ENCODE peak calls at places on chromosome 6, in five cellular contexts. T, B, V, M and D are unnamed samples.

GRCh38 chr6:27091661-27092315 is 155.7 kb upstream of the PRSS16 start:
- DNase-seq in T (peak; percentile 27), B (peak; percentile 74), V (peak; percentile 86), M (no peak), D (peak; percentile 85)

GRCh38 chr6:131924881-131925474 is 26.2 kb downstream of the CCN2 start:
- DNase-seq in T (no peak), B (no peak), V (peak; percentile 49), M (peak; percentile 52), D (no peak)

GRCh38 chr6:126804255-126805064 is 314.0 kb upstream of the RSPO3 start:
- DNase-seq in T (peak; percentile 15), B (peak; percentile 42), V (peak; percentile 19), M (peak; percentile 32), D (peak; percentile 61)

GRCh38 chr6:139967497-139967896 is 593.0 kb upstream of the CITED2 start:
- DNase-seq in T (no peak), B (no peak), V (no peak), M (no peak), D (no peak)

GRCh38 chr6:39225946-39226437 is 3.3 kb downstream of the KCNK5 start:
- DNase-seq in T (no peak), B (no peak), V (no peak), M (no peak), D (no peak)

GRCh38 chr6:148898360-148899005 is 151.7 kb downstream of the UST start:
- DNase-seq in T (no peak), B (no peak), V (no peak), M (no peak), D (no peak)

GRCh38 chr6:144416773-144417172 is 131.6 kb downstream of the UTRN start:
- DNase-seq in T (no peak), B (no peak), V (no peak), M (no peak), D (no peak)

GRCh38 chr6:152220785-152221184 is 413.3 kb downstream of the ESR1 start:
- DNase-seq in T (no peak), B (peak; percentile 32), V (no peak), M (no peak), D (no peak)

GRCh38 chr6:170043150-170043819 is 247.6 kb downstream of the DLL1 start:
- DNase-seq in T (no peak), B (no peak), V (no peak), M (no peak), D (no peak)

GRCh38 chr6:149484733-149485700 is at the start of gene ZC3H12D:
- DNase-seq in T (no peak), B (peak; percentile 31), V (peak; percentile 38), M (no peak), D (no peak)

GRCh38 chr6:169109381-169109780 is 144.3 kb downstream of the THBS2 start:
- DNase-seq in T (no peak), B (no peak), V (no peak), M (no peak), D (no peak)

GRCh38 chr6:30759575-30760239 is 15.4 kb upstream of the IER3 start:
- DNase-seq in T (no peak), B (no peak), V (no peak), M (no peak), D (no peak)

GRCh38 chr6:31776563-31776960 is 566 bp downstream of the VWA7 start:
- DNase-seq in T (no peak), B (no peak), V (no peak), M (peak; percentile 46), D (no peak)

GRCh38 chr6:31660998-31661866 is 654 bp upstream of the C6orf47 start:
- DNase-seq in T (no peak), B (no peak), V (no peak), M (no peak), D (no peak)

GRCh38 chr6:66986940-66987339 is 1279.9 kb upstream of the EYS start:
- DNase-seq in T (no peak), B (no peak), V (no peak), M (no peak), D (no peak)

GRCh38 chr6:24547243-24547642 is 52.5 kb downstream of the ALDH5A1 start:
- DNase-seq in T (no peak), B (no peak), V (no peak), M (no peak), D (no peak)